ENCODE peak calls at places on chromosomes 7 and 10, in ten cellular contexts. O is tibial artery, D is GM10248, X is NB4, Z is endothelial cell, R is suprapubic skin, F is MCF 10A, S is WTC11, N is fibroblast of lung, Y is HFFc6. C is an unnamed sample.

GRCh38 chr7:38554586-38554985 is 76.6 kb downstream of the AMPH start:
- DNase-seq in O (no peak), D (no peak), X (no peak), Z (no peak), R (no peak), F (no peak), S (no peak), N (no peak), Y (no peak), C (no peak)

GRCh38 chr10:89428873-89429272 is 14.5 kb downstream of the IFIT5 start:
- DNase-seq in O (no peak), D (no peak), X (no peak), Z (no peak), R (no peak), F (no peak), S (no peak), N (peak), Y (no peak), C (no peak)

GRCh38 chr10:92208736-92209135 is 82.1 kb downstream of the CPEB3 start:
- DNase-seq in O (no peak), D (no peak), X (no peak), Z (no peak), R (no peak), F (no peak), S (no peak), N (peak), Y (peak), C (no peak)

GRCh38 chr7:30936650-30937245 is 25.1 kb downstream of the AQP1 start:
- DNase-seq in O (no peak), D (no peak), X (no peak), Z (no peak), R (no peak), F (no peak), S (no peak), N (no peak), Y (no peak), C (no peak)

GRCh38 chr7:142883571-142884284 is 1.8 kb downstream of the TRPV6 start:
- DNase-seq in O (no peak), D (no peak), X (no peak), Z (no peak), R (no peak), F (no peak), S (no peak), N (no peak), Y (no peak), C (no peak)

GRCh38 chr7:127730658-127731276 is 78.8 kb downstream of the SND1 start:
- DNase-seq in O (no peak), D (no peak), X (no peak), Z (no peak), R (no peak), F (no peak), S (no peak), N (no peak), Y (no peak), C (no peak)

GRCh38 chr7:134289423-134289822 is 27.3 kb downstream of the SLC35B4 start:
- DNase-seq in O (no peak), D (no peak), X (no peak), Z (no peak), R (no peak), F (no peak), S (no peak), N (no peak), Y (no peak), C (no peak)

GRCh38 chr10:132399117-132400035 is 2.4 kb downstream of the PWWP2B start:
- DNase-seq in O (no peak), D (no peak), X (no peak), Z (no peak), R (no peak), F (no peak), S (no peak), N (no peak), Y (no peak), C (no peak)

GRCh38 chr7:128757203-128757602 is 18.0 kb downstream of the CALU start:
- DNase-seq in O (no peak), D (no peak), X (no peak), Z (no peak), R (no peak), F (no peak), S (no peak), N (peak), Y (peak), C (no peak)

GRCh38 chr10:15293862-15294835 is 76.9 kb downstream of the FAM171A1 start:
- DNase-seq in O (no peak), D (no peak), X (no peak), Z (no peak), R (no peak), F (no peak), S (no peak), N (peak), Y (peak), C (no peak)

DNA sequence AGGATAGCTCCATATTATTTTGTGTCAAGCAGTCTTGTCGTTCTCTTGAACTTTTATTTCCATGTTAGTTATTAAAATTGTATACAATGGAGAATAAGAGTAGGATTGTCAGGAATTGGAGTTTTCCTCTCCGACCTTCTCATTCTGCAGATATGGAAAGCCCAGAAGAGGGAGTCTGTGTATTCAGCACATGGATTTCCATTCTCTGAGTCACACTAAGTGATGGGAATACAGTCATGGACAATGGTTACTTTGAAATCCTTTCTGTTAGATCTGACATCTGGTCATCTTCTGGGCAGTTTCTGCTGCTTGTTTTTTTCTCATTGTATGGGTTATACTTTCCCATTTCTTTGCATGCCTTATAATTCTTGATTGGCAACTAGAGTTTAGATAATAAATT is 5.0 kb upstream of the TASOR2 start:
- DNase-seq in O (no peak), D (no peak), X (no peak), Z (no peak), R (no peak), F (no peak), S (no peak), N (peak), Y (peak), C (no peak)
- TF ChIP-seq CTCF in O (no peak), D (no peak), X (no peak), Z (no peak), R (no peak), F (no peak), S (no peak), N (peak), Y (peak), C (no peak)

GRCh38 chr10:124524991-124525653 is 63.5 kb downstream of the LHPP start:
- DNase-seq in O (no peak), D (no peak), X (no peak), Z (no peak), R (no peak), F (peak), S (peak), N (no peak), Y (no peak), C (peak)

GRCh38 chr10:124527996-124528395 is 66.4 kb downstream of the LHPP start:
- DNase-seq in O (no peak), D (no peak), X (no peak), Z (no peak), R (no peak), F (no peak), S (no peak), N (no peak), Y (no peak), C (peak)

GRCh38 chr10:124523886-124524285 is 62.3 kb downstream of the LHPP start:
- DNase-seq in O (no peak), D (no peak), X (peak), Z (no peak), R (no peak), F (no peak), S (no peak), N (peak), Y (no peak), C (no peak)

GRCh38 chr10:124526621-124527267 is 65.1 kb downstream of the LHPP start:
- DNase-seq in O (no peak), D (no peak), X (no peak), Z (no peak), R (no peak), F (no peak), S (no peak), N (no peak), Y (no peak), C (peak)

DNA sequence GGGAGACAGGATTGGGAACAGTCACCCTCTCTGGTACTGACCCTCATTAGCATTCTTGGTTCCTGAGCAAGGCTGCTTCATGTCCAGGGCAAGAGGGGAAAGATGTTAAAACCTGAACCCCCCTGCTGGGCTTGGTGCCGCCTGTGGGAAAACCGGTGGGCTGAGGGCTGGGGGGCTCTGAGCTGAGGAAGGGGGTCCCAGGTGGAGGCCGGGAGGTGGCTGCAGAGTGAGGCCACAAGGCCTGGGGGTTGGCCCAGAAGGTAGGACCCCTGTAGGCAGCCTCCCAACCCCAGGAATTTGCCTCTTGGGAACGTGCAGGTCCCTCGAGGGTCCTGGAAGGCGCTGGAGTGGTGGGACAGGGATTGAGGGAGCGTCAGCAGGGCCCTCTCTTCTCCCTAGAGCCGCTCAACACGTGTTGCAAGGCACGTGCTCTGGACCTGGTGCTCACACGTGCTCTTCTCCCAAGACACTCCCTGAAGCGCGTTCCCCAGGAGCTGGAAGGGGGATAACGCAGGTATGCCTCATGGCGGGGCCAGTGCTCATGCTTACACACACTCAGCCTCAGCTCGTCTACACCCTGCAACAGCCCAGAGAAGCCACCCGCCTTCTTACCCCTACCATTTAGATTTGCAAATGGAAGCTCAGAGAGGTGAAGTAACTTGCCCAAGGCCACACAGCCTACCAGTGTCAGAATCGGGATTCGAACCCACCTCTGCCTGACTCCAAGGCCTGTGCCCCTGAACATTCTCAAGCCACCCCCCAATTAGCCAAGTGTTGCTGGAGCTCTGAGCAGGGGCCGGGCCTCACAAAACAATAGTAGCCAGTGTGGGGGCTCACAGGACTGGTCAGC is 64.4 kb downstream of the LHPP start:
- DNase-seq in O (no peak), D (no peak), X (no peak), Z (no peak), R (no peak), F (no peak), S (no peak), N (no peak), Y (no peak), C (peak)
- TF ChIP-seq CTCF in O (no peak), D (no peak), X (no peak), Z (no peak), R (no peak), F (no peak), S (no peak), N (no peak), Y (no peak), C (no peak)

GRCh38 chr7:75967573-75967997 is 26.8 kb downstream of the TMEM120A start:
- DNase-seq in O (peak), D (no peak), X (peak), Z (peak), R (no peak), F (no peak), S (no peak), N (no peak), Y (no peak), C (no peak)
- TF ChIP-seq CTCF in O (no peak), D (no peak), X (no peak), Z (no peak), R (no peak), F (no peak), S (no peak), N (no peak), Y (no peak), C (no peak)

DNA sequence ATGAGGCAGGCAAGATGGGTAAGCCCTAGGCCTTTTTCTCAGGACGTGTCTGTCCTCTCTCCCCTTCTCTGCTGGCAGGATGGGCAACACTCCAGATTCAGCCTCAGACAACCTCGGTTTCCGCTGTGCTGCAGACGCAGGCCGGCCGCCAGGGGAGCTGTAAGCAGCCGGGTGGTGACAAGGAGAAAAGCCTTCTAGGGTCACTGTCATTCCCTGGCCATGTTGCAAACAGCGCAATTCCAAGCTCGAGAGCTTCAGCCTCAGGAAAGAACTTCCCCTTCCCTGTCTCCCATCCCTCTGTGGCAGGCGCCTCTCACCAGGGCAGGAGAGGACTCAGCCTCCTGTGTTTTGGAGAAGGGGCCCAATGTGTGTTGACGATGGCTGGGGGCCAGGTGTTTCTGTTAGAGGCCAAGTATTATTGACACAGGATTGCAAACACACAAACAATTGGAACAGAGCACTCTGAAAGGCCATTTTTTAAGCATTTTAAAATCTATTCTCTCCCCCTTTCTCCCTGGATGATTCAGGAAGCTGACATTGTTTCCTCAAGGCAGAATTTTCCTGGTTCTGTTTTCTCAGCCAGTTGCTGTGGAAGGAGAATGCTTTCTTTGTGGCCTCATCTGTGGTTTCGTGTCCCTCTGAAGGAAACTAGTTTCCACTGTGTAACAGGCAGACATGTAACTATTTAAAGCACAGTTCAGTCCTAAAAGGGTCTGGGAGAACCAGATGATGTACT is 13.1 kb downstream of the PHKG1 start:
- DNase-seq in O (peak), D (no peak), X (no peak), Z (peak), R (peak), F (no peak), S (peak), N (peak), Y (peak), C (no peak)
- TF ChIP-seq CTCF in O (peak), D (no peak), X (no peak), Z (peak), R (peak), F (no peak), S (no peak), N (peak), Y (peak), C (no peak)

GRCh38 chr7:17103170-17103569 is 195.3 kb upstream of the AHR start:
- DNase-seq in O (no peak), D (no peak), X (no peak), Z (no peak), R (no peak), F (no peak), S (no peak), N (no peak), Y (no peak), C (no peak)

GRCh38 chr7:17109017-17109416 is 189.4 kb upstream of the AHR start:
- DNase-seq in O (no peak), D (no peak), X (no peak), Z (no peak), R (no peak), F (peak), S (no peak), N (peak), Y (peak), C (no peak)

GRCh38 chr7:17105701-17106100 is 192.8 kb upstream of the AHR start:
- DNase-seq in O (no peak), D (no peak), X (no peak), Z (no peak), R (no peak), F (no peak), S (no peak), N (peak), Y (no peak), C (no peak)

GRCh38 chr7:17103984-17104383 is 194.5 kb upstream of the AHR start:
- DNase-seq in O (no peak), D (no peak), X (no peak), Z (no peak), R (no peak), F (no peak), S (no peak), N (no peak), Y (no peak), C (no peak)

DNA sequence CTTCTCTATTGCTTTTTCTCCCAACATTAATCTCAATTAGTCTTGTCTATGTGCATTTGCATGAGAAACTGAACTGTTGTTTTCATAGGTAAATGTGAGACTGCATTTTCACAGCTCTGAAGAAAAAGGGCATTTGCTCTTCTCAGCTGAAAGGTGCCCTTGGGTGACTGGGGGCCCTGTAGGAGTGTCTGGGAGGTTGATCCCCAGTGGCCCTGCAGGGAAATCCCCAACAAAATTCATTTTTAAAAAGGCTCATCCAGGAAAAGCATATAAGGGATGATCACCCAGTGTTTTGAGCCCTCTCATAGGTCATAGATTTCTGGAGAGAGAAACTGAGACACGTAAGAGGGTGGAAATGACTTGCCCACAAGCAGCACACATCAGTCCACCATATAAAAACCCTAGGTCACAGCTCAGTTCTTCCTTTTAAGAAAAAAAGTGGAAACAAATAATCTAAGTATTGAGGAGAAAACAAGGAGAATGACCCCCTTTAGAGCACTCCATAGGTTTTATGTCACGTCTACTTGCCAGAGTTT is 190.3 kb upstream of the AHR start:
- DNase-seq in O (no peak), D (no peak), X (no peak), Z (no peak), R (no peak), F (no peak), S (no peak), N (no peak), Y (no peak), C (no peak)
- TF ChIP-seq CTCF in O (no peak), D (no peak), X (no peak), Z (no peak), R (no peak), F (no peak), S (no peak), N (no peak), Y (no peak), C (no peak)

DNA sequence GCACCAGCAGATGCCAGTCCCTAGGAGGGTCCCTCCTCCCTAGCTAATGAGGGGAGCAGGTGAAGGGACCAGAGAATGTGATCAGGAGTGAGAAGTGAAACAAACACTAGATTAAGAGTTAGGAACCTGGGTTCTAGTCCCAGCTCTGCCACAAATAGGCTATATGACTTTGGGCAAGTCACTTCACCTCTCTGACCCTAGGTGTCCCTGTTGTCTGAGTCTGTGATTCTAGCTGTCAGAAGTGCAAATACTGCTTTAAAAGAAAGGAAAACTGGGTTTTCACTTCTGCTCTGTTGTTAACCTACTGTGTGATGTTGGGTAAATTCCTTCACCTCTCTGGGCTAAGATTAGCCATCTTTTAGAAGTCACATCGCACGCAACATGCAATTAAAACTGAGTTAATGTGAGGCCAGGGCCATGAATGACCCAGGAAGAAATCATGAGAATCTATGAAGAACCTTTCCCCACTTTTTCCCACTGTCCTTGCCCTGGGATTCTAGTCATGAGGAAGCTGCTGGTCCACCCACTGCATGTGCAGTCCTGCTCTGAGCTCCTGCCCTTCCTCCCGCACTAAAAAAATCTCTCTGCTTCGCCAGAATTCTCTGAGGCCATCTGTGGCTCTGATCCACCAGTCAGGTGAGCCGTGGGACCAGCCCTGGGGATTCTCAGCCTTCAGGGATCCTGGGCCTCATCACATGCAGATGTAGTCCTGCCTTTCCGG is 181.8 kb downstream of the PLXNA4 start:
- DNase-seq in O (no peak), D (peak), X (peak), Z (no peak), R (no peak), F (peak), S (no peak), N (no peak), Y (no peak), C (no peak)
- TF ChIP-seq CTCF in O (no peak), D (no peak), X (peak), Z (no peak), R (no peak), F (peak), S (no peak), N (no peak), Y (peak), C (peak)

DNA sequence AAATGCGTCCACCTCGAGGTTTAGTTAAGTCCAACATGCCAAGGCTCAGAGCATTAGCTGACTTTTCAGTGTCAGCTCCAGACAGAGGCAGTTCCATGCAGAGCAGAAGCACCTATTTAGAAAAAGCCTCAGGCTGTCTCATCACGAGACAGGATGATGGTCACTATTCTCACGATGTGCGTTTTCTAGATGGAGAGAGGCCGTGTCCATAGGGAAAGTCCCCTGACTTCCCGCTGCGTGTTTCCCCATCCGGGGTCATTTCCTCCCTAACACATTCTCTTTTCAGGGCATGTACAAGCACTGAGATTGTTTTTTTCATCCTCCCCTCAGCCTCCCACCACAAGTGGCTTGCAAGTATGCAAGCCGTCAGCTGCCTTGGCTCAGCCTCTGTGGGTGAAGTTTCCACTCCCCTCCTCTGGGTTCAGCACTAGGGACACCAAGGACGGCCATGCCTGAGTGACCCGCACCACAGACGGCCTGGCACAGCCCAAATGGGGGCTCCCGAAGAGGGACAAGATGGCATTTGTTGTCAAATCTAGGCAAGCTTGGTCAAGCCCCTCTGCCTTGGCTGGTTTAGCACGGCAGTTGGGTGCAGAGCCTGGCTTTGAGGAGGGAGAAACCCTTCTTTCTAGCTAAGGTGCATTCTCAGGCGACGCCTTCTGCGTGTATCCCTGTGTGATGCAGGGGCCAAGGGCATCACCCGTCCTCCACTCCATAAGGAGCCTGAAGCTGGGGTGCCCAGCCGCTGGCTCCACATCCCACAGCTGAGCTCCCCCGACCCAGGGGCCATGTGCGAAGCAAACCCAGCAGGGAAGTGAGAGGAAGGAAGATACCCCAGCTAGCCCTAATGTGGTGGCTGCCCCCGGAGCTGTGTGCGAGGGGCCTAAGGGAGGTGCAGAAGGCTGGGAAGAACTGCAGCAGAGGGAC is 2.9 kb upstream of the CALML5 start:
- DNase-seq in O (peak), D (no peak), X (no peak), Z (no peak), R (peak), F (no peak), S (no peak), N (no peak), Y (no peak), C (no peak)
- TF ChIP-seq CTCF in O (no peak), D (no peak), X (no peak), Z (no peak), R (no peak), F (no peak), S (no peak), N (no peak), Y (no peak), C (no peak)